ENCODE peak calls at places on chromosomes 4 and X, in eight cellular contexts. One of them, this sample, is unnamed.

GRCh38 chr4:53189011-53189410 is 176.8 kb downstream of the SCFD2 start:
- DNase-seq in ovary: no peak
- DNase-seq in fibroblast of lung: peak; percentile 41
- DNase-seq in brain microvascular endothelial cell: peak; percentile 68
- DNase-seq in CD8-positive, alpha-beta memory T cell: no peak
- DNase-seq in upper lobe of right lung: no peak
- DNase-seq in tibial artery: no peak
- DNase-seq in tibial nerve: no peak
- DNase-seq in this sample: no peak

GRCh38 chr4:143406523-143406922 is 69.8 kb downstream of the GAB1 start:
- DNase-seq in fibroblast of lung: peak; percentile 96
- DNase-seq in brain microvascular endothelial cell: peak; percentile 11
- DNase-seq in tibial artery: peak; percentile 92
- DNase-seq in ovary: no peak
- DNase-seq in tibial nerve: peak; percentile 54
- DNase-seq in upper lobe of right lung: no peak
- DNase-seq in CD8-positive, alpha-beta memory T cell: no peak
- DNase-seq in this sample: no peak

GRCh38 chrX:149453911-149454820 is 50.9 kb downstream of the IDS start:
- DNase-seq in ovary: no peak
- DNase-seq in tibial nerve: no peak
- DNase-seq in upper lobe of right lung: no peak
- DNase-seq in fibroblast of lung: peak; percentile 4
- DNase-seq in tibial artery: no peak
- DNase-seq in CD8-positive, alpha-beta memory T cell: no peak
- DNase-seq in brain microvascular endothelial cell: no peak
- DNase-seq in this sample: no peak

GRCh38 chrX:140709421-140709846 is at the start of gene LINC00632:
- DNase-seq in CD8-positive, alpha-beta memory T cell: no peak
- DNase-seq in fibroblast of lung: peak; percentile 40
- DNase-seq in tibial artery: no peak
- DNase-seq in ovary: no peak
- DNase-seq in upper lobe of right lung: no peak
- DNase-seq in brain microvascular endothelial cell: no peak
- DNase-seq in tibial nerve: no peak
- DNase-seq in this sample: no peak

GRCh38 chrX:151753313-151754041 is 18.9 kb downstream of the CNGA2 start:
- DNase-seq in fibroblast of lung: peak; percentile 17
- DNase-seq in tibial artery: peak; percentile 30
- DNase-seq in upper lobe of right lung: peak; percentile 69
- DNase-seq in ovary: peak; percentile 52
- DNase-seq in CD8-positive, alpha-beta memory T cell: no peak
- DNase-seq in tibial nerve: peak; percentile 20
- DNase-seq in brain microvascular endothelial cell: peak; percentile 40
- DNase-seq in this sample: peak; percentile 74

GRCh38 chrX:9257718-9258117 is 207.1 kb upstream of the TBL1X start:
- DNase-seq in tibial artery: no peak
- DNase-seq in brain microvascular endothelial cell: no peak
- DNase-seq in fibroblast of lung: no peak
- DNase-seq in CD8-positive, alpha-beta memory T cell: no peak
- DNase-seq in ovary: no peak
- DNase-seq in tibial nerve: no peak
- DNase-seq in upper lobe of right lung: no peak
- DNase-seq in this sample: no peak

GRCh38 chrX:153643431-153644351 is 3.3 kb upstream of the DUSP9 start:
- DNase-seq in tibial artery: no peak
- DNase-seq in tibial nerve: no peak
- DNase-seq in fibroblast of lung: no peak
- DNase-seq in brain microvascular endothelial cell: no peak
- DNase-seq in CD8-positive, alpha-beta memory T cell: no peak
- DNase-seq in ovary: peak; percentile 32
- DNase-seq in upper lobe of right lung: peak; percentile 43
- DNase-seq in this sample: peak; percentile 51

GRCh38 chr4:118826723-118827444 is 9.0 kb downstream of the SEC24D start:
- DNase-seq in ovary: no peak
- DNase-seq in tibial artery: no peak
- DNase-seq in CD8-positive, alpha-beta memory T cell: no peak
- DNase-seq in fibroblast of lung: no peak
- DNase-seq in brain microvascular endothelial cell: no peak
- DNase-seq in tibial nerve: no peak
- DNase-seq in upper lobe of right lung: no peak
- DNase-seq in this sample: no peak

GRCh38 chr4:3241905-3242304 is 7.1 kb upstream of the MSANTD1 start:
- DNase-seq in brain microvascular endothelial cell: peak; percentile 40
- DNase-seq in ovary: peak; percentile 83
- DNase-seq in upper lobe of right lung: no peak
- DNase-seq in tibial nerve: no peak
- DNase-seq in CD8-positive, alpha-beta memory T cell: no peak
- DNase-seq in tibial artery: no peak
- DNase-seq in fibroblast of lung: peak; percentile 88
- DNase-seq in this sample: no peak

GRCh38 chrX:65828599-65828998 is 161.1 kb downstream of the MSN start:
- DNase-seq in brain microvascular endothelial cell: no peak
- DNase-seq in upper lobe of right lung: no peak
- DNase-seq in ovary: no peak
- DNase-seq in tibial artery: no peak
- DNase-seq in tibial nerve: no peak
- DNase-seq in fibroblast of lung: no peak
- DNase-seq in CD8-positive, alpha-beta memory T cell: no peak
- DNase-seq in this sample: no peak

GRCh38 chr4:83358410-83358809 is 23.8 kb upstream of the HPSE start:
- DNase-seq in upper lobe of right lung: no peak
- DNase-seq in brain microvascular endothelial cell: peak; percentile 42
- DNase-seq in CD8-positive, alpha-beta memory T cell: no peak
- DNase-seq in fibroblast of lung: peak; percentile 44
- DNase-seq in ovary: no peak
- DNase-seq in tibial nerve: no peak
- DNase-seq in tibial artery: no peak
- DNase-seq in this sample: no peak

DNA sequence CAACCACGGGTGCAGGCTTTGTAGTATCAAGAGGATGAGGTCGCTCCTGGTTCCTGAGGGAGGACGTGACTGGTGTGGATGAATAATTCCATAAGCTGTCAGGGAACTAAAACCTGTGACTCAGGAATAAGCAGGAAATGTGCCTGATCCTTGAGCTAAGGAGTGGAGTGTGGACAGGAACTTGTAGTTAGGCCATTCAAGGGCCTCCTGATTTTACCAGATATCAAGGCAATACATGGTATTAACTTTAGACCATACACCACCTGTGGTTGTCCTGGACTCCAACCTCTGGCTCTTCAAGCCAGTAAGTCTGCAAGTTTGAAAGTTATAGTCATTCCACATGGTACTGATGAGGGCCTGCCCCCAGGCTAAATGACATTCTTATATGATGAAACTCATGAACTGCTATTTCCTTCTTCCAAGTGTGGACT is 12.1 kb upstream of the ING2 start:
- DNase-seq in upper lobe of right lung: no peak
- DNase-seq in CD8-positive, alpha-beta memory T cell: no peak
- DNase-seq in fibroblast of lung: no peak
- DNase-seq in tibial artery: no peak
- DNase-seq in ovary: no peak
- DNase-seq in brain microvascular endothelial cell: peak; percentile 40
- DNase-seq in tibial nerve: no peak
- DNase-seq in this sample: no peak
- H3K27ac ChIP-seq in upper lobe of right lung: no peak overlapping the region
- H3K27ac ChIP-seq in CD8-positive, alpha-beta memory T cell: no peak overlapping the region
- H3K27ac ChIP-seq in fibroblast of lung: no peak overlapping the region
- H3K27ac ChIP-seq in tibial artery: no peak overlapping the region
- H3K27ac ChIP-seq in ovary: no peak overlapping the region
- H3K27ac ChIP-seq in brain microvascular endothelial cell: no peak overlapping the region
- H3K27ac ChIP-seq in tibial nerve: no peak overlapping the region
- H3K27ac ChIP-seq in this sample: no peak overlapping the region

GRCh38 chrX:115894087-115894486 is 276.5 kb upstream of the AGTR2 start:
- DNase-seq in CD8-positive, alpha-beta memory T cell: no peak
- DNase-seq in tibial artery: no peak
- DNase-seq in upper lobe of right lung: no peak
- DNase-seq in tibial nerve: no peak
- DNase-seq in fibroblast of lung: no peak
- DNase-seq in ovary: no peak
- DNase-seq in brain microvascular endothelial cell: peak; percentile 13
- DNase-seq in this sample: peak; percentile 78

GRCh38 chrX:115889121-115889890 is 281.2 kb upstream of the AGTR2 start:
- DNase-seq in brain microvascular endothelial cell: no peak
- DNase-seq in upper lobe of right lung: no peak
- DNase-seq in tibial nerve: no peak
- DNase-seq in tibial artery: no peak
- DNase-seq in CD8-positive, alpha-beta memory T cell: no peak
- DNase-seq in fibroblast of lung: no peak
- DNase-seq in ovary: peak; percentile 55
- DNase-seq in this sample: peak; percentile 24

GRCh38 chrX:115895678-115896329 is 274.7 kb upstream of the AGTR2 start:
- DNase-seq in tibial artery: no peak
- DNase-seq in fibroblast of lung: no peak
- DNase-seq in ovary: no peak
- DNase-seq in brain microvascular endothelial cell: no peak
- DNase-seq in tibial nerve: no peak
- DNase-seq in upper lobe of right lung: no peak
- DNase-seq in CD8-positive, alpha-beta memory T cell: no peak
- DNase-seq in this sample: no peak

GRCh38 chrX:115892787-115893671 is 277.5 kb upstream of the AGTR2 start:
- DNase-seq in tibial nerve: no peak
- DNase-seq in tibial artery: no peak
- DNase-seq in CD8-positive, alpha-beta memory T cell: no peak
- DNase-seq in upper lobe of right lung: no peak
- DNase-seq in ovary: peak; percentile 75
- DNase-seq in brain microvascular endothelial cell: peak; percentile 28
- DNase-seq in fibroblast of lung: peak; percentile 4
- DNase-seq in this sample: peak; percentile 90

DNA sequence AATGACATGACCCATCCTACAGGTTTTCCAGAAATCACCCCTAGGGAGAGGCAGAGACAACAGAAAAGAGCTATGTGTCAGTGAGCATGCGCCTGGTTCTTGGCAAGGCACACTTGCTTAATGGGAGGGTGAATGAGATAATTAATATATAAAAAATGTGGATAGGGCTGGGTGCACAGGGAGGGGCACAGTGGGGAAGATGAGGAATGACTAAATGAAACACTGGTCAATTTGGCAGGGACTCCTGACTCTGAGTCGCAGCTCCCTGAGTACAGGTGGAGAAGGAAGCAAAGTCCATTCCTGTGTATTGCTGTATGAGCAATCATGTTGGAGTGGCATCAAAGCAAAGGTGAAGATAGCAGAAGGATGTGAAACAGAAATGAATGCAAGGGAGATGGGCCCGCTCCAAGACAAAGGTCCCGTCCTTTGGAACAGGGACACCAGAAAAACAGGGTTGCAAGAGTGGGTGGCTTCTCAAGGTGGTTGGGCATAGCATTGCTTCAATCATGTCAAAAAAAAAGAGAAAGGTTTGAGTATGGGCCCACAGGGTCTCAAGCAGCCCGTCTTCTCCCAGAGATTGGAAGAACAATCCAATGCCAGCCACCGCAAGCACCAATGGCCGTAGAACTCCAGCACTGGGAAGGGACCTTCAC is 278.4 kb upstream of the AGTR2 start:
- DNase-seq in brain microvascular endothelial cell: no peak
- DNase-seq in upper lobe of right lung: no peak
- DNase-seq in tibial nerve: no peak
- DNase-seq in tibial artery: no peak
- DNase-seq in CD8-positive, alpha-beta memory T cell: no peak
- DNase-seq in ovary: no peak
- DNase-seq in fibroblast of lung: no peak
- DNase-seq in this sample: no peak
- H3K4me3 ChIP-seq in brain microvascular endothelial cell: no peak overlapping the region
- H3K4me3 ChIP-seq in upper lobe of right lung: no peak overlapping the region
- H3K4me3 ChIP-seq in tibial nerve: no peak overlapping the region
- H3K4me3 ChIP-seq in tibial artery: no peak overlapping the region
- H3K4me3 ChIP-seq in CD8-positive, alpha-beta memory T cell: no peak overlapping the region
- H3K4me3 ChIP-seq in ovary: no peak overlapping the region
- H3K4me3 ChIP-seq in fibroblast of lung: no peak overlapping the region
- H3K4me3 ChIP-seq in this sample: peak overlapping the region; percentile 47

GRCh38 chrX:131907488-131908314 is 115.4 kb upstream of the STK26 start:
- DNase-seq in upper lobe of right lung: no peak
- DNase-seq in tibial nerve: no peak
- DNase-seq in fibroblast of lung: no peak
- DNase-seq in CD8-positive, alpha-beta memory T cell: no peak
- DNase-seq in ovary: no peak
- DNase-seq in tibial artery: no peak
- DNase-seq in brain microvascular endothelial cell: no peak
- DNase-seq in this sample: no peak
- H3K27ac ChIP-seq in upper lobe of right lung: no peak overlapping the region
- H3K27ac ChIP-seq in tibial nerve: no peak overlapping the region
- H3K27ac ChIP-seq in fibroblast of lung: no peak overlapping the region
- H3K27ac ChIP-seq in CD8-positive, alpha-beta memory T cell: no peak overlapping the region
- H3K27ac ChIP-seq in ovary: no peak overlapping the region
- H3K27ac ChIP-seq in tibial artery: no peak overlapping the region
- H3K27ac ChIP-seq in brain microvascular endothelial cell: no peak overlapping the region
- H3K27ac ChIP-seq in this sample: no peak overlapping the region

GRCh38 chrX:107826286-107827136 is 845 bp downstream of the MID2 start:
- DNase-seq in tibial artery: no peak
- DNase-seq in fibroblast of lung: peak; percentile 66
- DNase-seq in tibial nerve: peak; percentile 13
- DNase-seq in ovary: peak; percentile 58
- DNase-seq in upper lobe of right lung: peak; percentile 74
- DNase-seq in brain microvascular endothelial cell: peak; percentile 31
- DNase-seq in CD8-positive, alpha-beta memory T cell: peak; percentile 53
- DNase-seq in this sample: peak; percentile 27

GRCh38 chrX:107825698-107826285 is at the start of gene MID2:
- DNase-seq in tibial nerve: peak; percentile 25
- DNase-seq in fibroblast of lung: peak; percentile 30
- DNase-seq in brain microvascular endothelial cell: no peak
- DNase-seq in upper lobe of right lung: peak; percentile 78
- DNase-seq in ovary: peak; percentile 66
- DNase-seq in CD8-positive, alpha-beta memory T cell: peak; percentile 72
- DNase-seq in tibial artery: peak; percentile 56
- DNase-seq in this sample: peak; percentile 25

GRCh38 chrX:107827852-107828251 is 2.2 kb downstream of the MID2 start:
- DNase-seq in tibial artery: no peak
- DNase-seq in CD8-positive, alpha-beta memory T cell: no peak
- DNase-seq in upper lobe of right lung: no peak
- DNase-seq in fibroblast of lung: no peak
- DNase-seq in tibial nerve: no peak
- DNase-seq in ovary: no peak
- DNase-seq in brain microvascular endothelial cell: no peak
- DNase-seq in this sample: no peak

GRCh38 chrX:107829880-107830279 is 4.2 kb downstream of the MID2 start:
- DNase-seq in CD8-positive, alpha-beta memory T cell: no peak
- DNase-seq in tibial artery: no peak
- DNase-seq in fibroblast of lung: no peak
- DNase-seq in upper lobe of right lung: no peak
- DNase-seq in brain microvascular endothelial cell: no peak
- DNase-seq in tibial nerve: no peak
- DNase-seq in ovary: no peak
- DNase-seq in this sample: no peak

DNA sequence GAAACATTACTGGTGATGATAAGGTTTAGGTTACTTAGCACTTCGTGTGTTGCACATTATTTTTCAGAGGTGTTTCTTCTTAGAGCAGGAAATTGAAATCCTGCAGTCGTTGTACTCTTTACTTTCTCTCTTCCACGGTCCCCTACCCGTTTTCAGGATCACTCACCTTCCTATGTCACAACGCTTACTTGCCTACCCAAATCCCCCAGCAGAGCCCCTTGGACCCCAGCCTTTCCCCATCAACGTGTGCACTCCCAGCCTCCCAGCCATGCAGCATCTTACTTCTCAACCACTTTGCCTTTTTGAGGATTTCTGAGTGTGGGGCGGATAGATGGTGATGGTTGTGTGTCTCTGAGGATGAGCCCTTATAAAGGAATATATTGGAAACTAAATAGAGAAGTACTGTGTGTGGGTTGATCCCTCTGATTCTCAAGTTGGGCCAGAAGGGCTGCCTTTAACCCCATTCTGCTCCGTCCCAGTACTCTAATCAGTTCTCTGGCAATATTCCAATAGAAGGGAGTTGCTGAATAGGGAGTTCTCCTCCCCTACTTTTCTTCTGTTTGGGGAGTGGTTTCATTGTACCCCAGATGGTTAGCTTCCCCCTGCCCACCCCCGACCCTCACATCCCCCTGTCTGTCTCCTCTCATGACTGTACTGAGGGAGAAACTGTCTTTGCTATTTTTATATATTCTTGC is 1.6 kb downstream of the MID2 start:
- DNase-seq in upper lobe of right lung: no peak
- DNase-seq in fibroblast of lung: no peak
- DNase-seq in brain microvascular endothelial cell: no peak
- DNase-seq in CD8-positive, alpha-beta memory T cell: no peak
- DNase-seq in tibial nerve: no peak
- DNase-seq in tibial artery: no peak
- DNase-seq in ovary: no peak
- DNase-seq in this sample: no peak
- H3K4me3 ChIP-seq in upper lobe of right lung: peak overlapping the region; percentile 60
- H3K4me3 ChIP-seq in fibroblast of lung: peak overlapping the region; percentile 52
- H3K4me3 ChIP-seq in brain microvascular endothelial cell: peak overlapping the region; percentile 35
- H3K4me3 ChIP-seq in CD8-positive, alpha-beta memory T cell: no peak overlapping the region
- H3K4me3 ChIP-seq in tibial nerve: peak overlapping the region; percentile 28
- H3K4me3 ChIP-seq in tibial artery: peak overlapping the region; percentile 71
- H3K4me3 ChIP-seq in ovary: peak overlapping the region; percentile 46
- H3K4me3 ChIP-seq in this sample: no peak overlapping the region

This sample was measured in WERI-Rb-1.